ENCODE peak calls at places on chromosome 18, in five cellular contexts. One of them, this sample, is unnamed.

GRCh38 chr18:23618862-23619387 is 32.6 kb upstream of the NPC1 start:
- DNase-seq in A549: no peak
- DNase-seq in HepG2: peak
- DNase-seq in tibial nerve: no peak
- DNase-seq in esophagus squamous epithelium: no peak
- DNase-seq in this sample: no peak

GRCh38 chr18:68431111-68431921 is 283.6 kb downstream of the TMX3 start:
- DNase-seq in A549: no peak
- DNase-seq in HepG2: no peak
- DNase-seq in tibial nerve: no peak
- DNase-seq in esophagus squamous epithelium: no peak
- DNase-seq in this sample: no peak

GRCh38 chr18:57585421-57585820 is 1.1 kb downstream of the FECH start:
- DNase-seq in A549: no peak
- DNase-seq in HepG2: no peak
- DNase-seq in tibial nerve: no peak
- DNase-seq in esophagus squamous epithelium: no peak
- DNase-seq in this sample: no peak

GRCh38 chr18:2112435-2113045 is 458.8 kb downstream of the METTL4 start:
- DNase-seq in A549: no peak
- DNase-seq in HepG2: no peak
- DNase-seq in tibial nerve: no peak
- DNase-seq in esophagus squamous epithelium: no peak
- DNase-seq in this sample: no peak

GRCh38 chr18:3179430-3180089 is 40.2 kb downstream of the MYOM1 start:
- DNase-seq in A549: no peak
- DNase-seq in HepG2: no peak
- DNase-seq in tibial nerve: no peak
- DNase-seq in esophagus squamous epithelium: no peak
- DNase-seq in this sample: no peak

GRCh38 chr18:79818036-79818435 is 20.3 kb downstream of the KCNG2 start:
- DNase-seq in A549: no peak
- DNase-seq in HepG2: no peak
- DNase-seq in tibial nerve: no peak
- DNase-seq in esophagus squamous epithelium: no peak
- DNase-seq in this sample: no peak

GRCh38 chr18:8264861-8265411 is 344.3 kb upstream of the RAB12 start:
- DNase-seq in A549: no peak
- DNase-seq in HepG2: peak
- DNase-seq in tibial nerve: no peak
- DNase-seq in esophagus squamous epithelium: no peak
- DNase-seq in this sample: no peak

GRCh38 chr18:78726326-78727056 is 253.1 kb upstream of the SALL3 start:
- DNase-seq in A549: no peak
- DNase-seq in HepG2: no peak
- DNase-seq in tibial nerve: no peak
- DNase-seq in esophagus squamous epithelium: no peak
- DNase-seq in this sample: no peak

GRCh38 chr18:72910045-72910444 is 42.3 kb upstream of the NETO1 start:
- DNase-seq in A549: no peak
- DNase-seq in HepG2: no peak
- DNase-seq in tibial nerve: no peak
- DNase-seq in esophagus squamous epithelium: no peak
- DNase-seq in this sample: no peak

GRCh38 chr18:43129946-43130523 is 14.6 kb upstream of the RIT2 start:
- DNase-seq in A549: no peak
- DNase-seq in HepG2: no peak
- DNase-seq in tibial nerve: no peak
- DNase-seq in esophagus squamous epithelium: no peak
- DNase-seq in this sample: no peak

GRCh38 chr18:23209796-23210195 is 74.5 kb downstream of the CABLES1 start:
- DNase-seq in A549: no peak
- DNase-seq in HepG2: no peak
- DNase-seq in tibial nerve: no peak
- DNase-seq in esophagus squamous epithelium: no peak
- DNase-seq in this sample: no peak

GRCh38 chr18:53687002-53687401 is 537.5 kb downstream of the MBD2 start:
- DNase-seq in A549: no peak
- DNase-seq in HepG2: no peak
- DNase-seq in tibial nerve: no peak
- DNase-seq in esophagus squamous epithelium: no peak
- DNase-seq in this sample: no peak

GRCh38 chr18:37710731-37711130 is 145.1 kb upstream of the CELF4 start:
- DNase-seq in A549: no peak
- DNase-seq in HepG2: no peak
- DNase-seq in tibial nerve: no peak
- DNase-seq in esophagus squamous epithelium: no peak
- DNase-seq in this sample: no peak

GRCh38 chr18:49055787-49056186 is 105.0 kb upstream of the SMAD7 start:
- DNase-seq in A549: no peak
- DNase-seq in HepG2: no peak
- DNase-seq in tibial nerve: peak
- DNase-seq in esophagus squamous epithelium: no peak
- DNase-seq in this sample: peak

GRCh38 chr18:49537232-49537876 is 24.5 kb upstream of the LIPG start:
- DNase-seq in A549: no peak
- DNase-seq in HepG2: no peak
- DNase-seq in tibial nerve: no peak
- DNase-seq in esophagus squamous epithelium: no peak
- DNase-seq in this sample: no peak

GRCh38 chr18:67608909-67609308 is 92.4 kb upstream of the DSEL start:
- DNase-seq in A549: no peak
- DNase-seq in HepG2: no peak
- DNase-seq in tibial nerve: no peak
- DNase-seq in esophagus squamous epithelium: no peak
- DNase-seq in this sample: no peak

GRCh38 chr18:55018602-55019001 is 59.3 kb upstream of the CCDC68 start:
- DNase-seq in A549: no peak
- DNase-seq in HepG2: no peak
- DNase-seq in tibial nerve: no peak
- DNase-seq in esophagus squamous epithelium: no peak
- DNase-seq in this sample: no peak

DNA sequence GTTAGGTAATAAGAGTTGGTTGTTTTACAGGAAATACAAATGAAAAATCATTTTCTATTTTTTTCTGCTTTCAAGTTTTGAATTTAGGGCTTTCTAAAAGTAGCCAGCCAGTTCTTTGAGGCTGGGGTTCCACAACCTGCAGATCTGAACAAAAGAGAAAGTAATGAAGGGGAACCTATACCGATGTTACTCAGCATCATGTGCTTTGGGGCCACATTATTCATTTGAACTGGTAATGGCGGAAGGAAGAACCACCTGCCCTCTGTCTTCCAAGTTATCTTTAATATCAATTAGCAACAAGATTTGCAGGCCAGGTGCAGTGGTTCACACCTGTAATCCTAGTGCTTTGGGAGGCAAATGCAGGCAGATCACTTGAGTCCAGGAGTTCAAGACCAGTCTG is 12.9 kb upstream of the MRO start:
- DNase-seq in A549: no peak
- DNase-seq in HepG2: no peak
- DNase-seq in tibial nerve: no peak
- DNase-seq in esophagus squamous epithelium: no peak
- DNase-seq in this sample: no peak
- TF ChIP-seq POLR2A in A549: no peak
- TF ChIP-seq POLR2A in HepG2: no peak
- TF ChIP-seq POLR2A in tibial nerve: no peak
- TF ChIP-seq POLR2A in esophagus squamous epithelium: no peak
- TF ChIP-seq POLR2A in this sample: no peak

DNA sequence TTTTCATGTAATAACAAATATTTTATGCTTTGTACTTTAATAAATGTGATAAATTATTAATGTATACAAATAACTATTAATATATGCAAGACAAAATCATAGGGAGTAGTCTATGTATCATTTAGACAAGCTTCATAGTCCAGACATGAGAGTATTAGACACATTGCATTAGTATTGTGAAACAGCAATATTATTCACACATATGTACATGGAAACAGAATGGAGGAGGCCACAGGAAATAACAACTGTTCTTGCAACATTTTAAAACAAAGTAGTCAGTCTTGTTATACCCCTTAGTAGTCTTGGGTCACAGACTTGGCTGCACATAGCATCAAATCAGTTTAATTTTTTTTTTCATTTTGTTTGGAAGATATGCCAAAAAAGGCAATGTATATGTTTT is 15.8 kb downstream of the DSC1 start:
- DNase-seq in A549: no peak
- DNase-seq in HepG2: no peak
- DNase-seq in tibial nerve: no peak
- DNase-seq in esophagus squamous epithelium: no peak
- DNase-seq in this sample: no peak
- TF ChIP-seq POLR2A in A549: no peak
- TF ChIP-seq POLR2A in HepG2: no peak
- TF ChIP-seq POLR2A in tibial nerve: no peak
- TF ChIP-seq POLR2A in esophagus squamous epithelium: no peak
- TF ChIP-seq POLR2A in this sample: no peak

DNA sequence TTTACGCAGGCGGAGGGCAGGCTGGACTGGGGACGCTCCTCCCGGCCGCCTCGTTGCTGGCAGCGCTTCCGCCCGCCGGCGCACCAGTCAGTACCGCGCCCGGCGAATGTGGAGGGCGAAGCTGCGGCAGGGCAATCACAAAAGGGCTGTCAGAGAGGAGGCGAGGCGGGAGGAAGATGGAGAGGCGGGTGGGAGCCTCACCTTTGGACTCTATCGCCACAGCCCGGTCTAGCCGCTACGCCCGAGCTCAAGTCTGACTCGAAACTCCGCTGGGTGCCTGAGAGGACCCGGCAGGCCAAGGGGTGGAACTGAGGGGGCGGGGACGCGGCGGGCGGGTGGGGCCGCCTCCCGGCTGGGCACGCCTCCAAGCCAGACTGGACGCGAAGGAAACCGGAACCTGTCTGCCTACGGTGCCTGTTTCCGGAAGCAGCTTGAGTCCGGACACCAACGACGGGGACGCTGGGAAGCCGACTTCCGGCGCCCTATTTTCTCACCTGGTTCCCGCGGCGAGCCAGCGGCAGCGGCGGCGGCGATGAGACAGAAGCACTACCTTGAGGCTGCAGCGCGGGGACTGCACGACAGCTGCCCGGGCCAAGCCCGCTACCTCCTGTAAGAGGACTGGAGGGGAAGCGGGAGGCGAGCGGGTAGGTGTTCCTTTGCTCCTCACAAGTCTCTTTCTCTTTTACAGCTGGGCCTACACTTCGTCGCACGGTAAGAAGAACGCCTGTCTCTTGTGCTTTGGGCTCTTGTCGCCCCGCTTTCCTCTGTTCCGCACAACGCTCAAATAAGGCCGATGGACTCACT is at the start of gene RMP24:
- DNase-seq in A549: peak
- DNase-seq in HepG2: peak
- DNase-seq in tibial nerve: peak
- DNase-seq in esophagus squamous epithelium: peak
- DNase-seq in this sample: peak
- TF ChIP-seq POLR2A in A549: peak
- TF ChIP-seq POLR2A in HepG2: peak
- TF ChIP-seq POLR2A in tibial nerve: peak
- TF ChIP-seq POLR2A in esophagus squamous epithelium: peak
- TF ChIP-seq POLR2A in this sample: no peak

DNA sequence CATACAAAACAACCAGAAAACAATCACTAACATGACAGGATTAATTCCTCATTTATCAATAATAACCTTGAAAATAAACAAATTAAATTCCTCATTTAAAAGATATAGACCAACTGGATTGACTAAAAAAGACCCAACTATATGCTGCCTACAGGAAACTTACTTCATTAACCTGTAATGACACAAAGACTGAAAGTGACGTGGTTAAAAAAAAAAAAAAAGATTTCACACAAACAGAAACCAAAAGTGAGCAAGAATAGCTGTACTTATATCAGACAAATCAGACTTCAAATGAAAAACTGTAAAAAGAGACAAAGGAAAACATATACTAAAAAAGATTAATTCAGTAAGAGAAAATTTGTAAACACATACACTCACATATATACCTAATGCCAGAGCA is 201.2 kb downstream of the CCDC178 start:
- DNase-seq in A549: no peak
- DNase-seq in HepG2: no peak
- DNase-seq in tibial nerve: no peak
- DNase-seq in esophagus squamous epithelium: no peak
- DNase-seq in this sample: no peak
- TF ChIP-seq POLR2A in A549: no peak
- TF ChIP-seq POLR2A in HepG2: no peak
- TF ChIP-seq POLR2A in tibial nerve: no peak
- TF ChIP-seq POLR2A in esophagus squamous epithelium: no peak
- TF ChIP-seq POLR2A in this sample: no peak

DNA sequence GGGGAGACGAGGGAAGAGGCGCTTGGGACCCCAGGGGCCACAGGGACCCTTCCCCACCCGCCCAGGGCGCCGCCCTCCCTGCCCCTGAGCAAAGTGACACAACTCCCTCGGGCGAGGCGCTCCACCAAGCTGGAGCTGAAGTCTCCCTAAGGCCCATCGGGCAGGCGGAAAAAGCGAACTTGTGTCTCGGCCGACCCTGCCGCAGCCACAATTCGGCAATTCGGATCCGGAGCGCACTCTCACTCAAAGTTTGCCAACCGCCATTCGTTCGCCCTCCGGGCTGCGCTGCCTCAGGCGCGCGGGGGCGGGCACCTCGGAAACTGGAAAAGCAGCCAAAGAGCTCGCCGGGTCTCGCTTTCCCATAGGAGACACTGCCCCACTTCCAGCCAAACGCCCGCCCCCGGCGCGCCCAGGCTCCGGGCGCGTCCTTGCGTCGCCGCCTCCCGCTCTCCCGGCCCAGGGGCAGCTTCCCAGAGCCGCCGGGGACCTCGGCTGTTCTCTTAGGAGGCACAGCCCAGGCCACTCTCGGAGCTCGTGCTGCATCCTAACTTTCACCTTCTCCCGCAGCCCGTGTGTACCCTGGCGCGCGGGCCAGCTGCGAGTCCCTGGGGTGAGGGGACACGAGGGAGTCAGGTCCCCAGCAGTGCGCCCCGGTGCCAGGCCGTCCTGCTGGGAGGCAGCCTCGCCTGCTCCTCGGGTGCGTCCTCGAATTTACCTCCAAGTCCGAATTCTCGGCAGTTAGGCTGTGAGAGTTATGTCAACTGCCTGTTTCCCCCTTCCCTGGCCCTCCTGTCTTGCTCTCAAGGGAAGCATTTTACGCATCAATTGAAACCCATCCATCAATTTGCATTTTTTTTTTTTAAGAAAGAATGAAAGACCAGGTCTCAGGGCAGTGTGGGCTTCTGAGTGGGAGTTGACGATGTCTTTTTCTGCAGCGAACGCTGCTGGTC is 1.4 kb upstream of the KCTD1 start:
- DNase-seq in A549: peak
- DNase-seq in HepG2: peak
- DNase-seq in tibial nerve: peak
- DNase-seq in esophagus squamous epithelium: no peak
- DNase-seq in this sample: peak
- TF ChIP-seq POLR2A in A549: peak
- TF ChIP-seq POLR2A in HepG2: no peak
- TF ChIP-seq POLR2A in tibial nerve: peak
- TF ChIP-seq POLR2A in esophagus squamous epithelium: peak
- TF ChIP-seq POLR2A in this sample: no peak